ENCODE peak calls at places on chromosomes 2 and 18, in five cellular contexts. E is putamen, D is cardiac septum, T is amniotic stem cell, O is cardiac muscle cell. L is an unnamed sample.
A peak's percentile ranks its signal among the peaks of the same experiment; 100 is the strongest.

GRCh38 chr2:190404487-190404886 is 3.7 kb upstream of the MFSD6 start:
- DNase-seq in E (peak; percentile 80), D (no peak), T (no peak), O (no peak), L (peak; percentile 64)

GRCh38 chr18:55362303-55362702 is 225.7 kb downstream of the TCF4 start:
- DNase-seq in E (no peak), D (no peak), T (no peak), O (no peak), L (no peak)

GRCh38 chr2:218710334-218710686 is 325 bp upstream of the TTLL4 start:
- DNase-seq in E (no peak), D (no peak), T (no peak), O (no peak), L (no peak)

GRCh38 chr2:3449106-3449505 is 69.6 kb downstream of the TRAPPC12 start:
- DNase-seq in E (no peak), D (no peak), T (no peak), O (no peak), L (no peak)

GRCh38 chr18:37334494-37335125 is 231.0 kb downstream of the CELF4 start:
- DNase-seq in E (no peak), D (no peak), T (peak; percentile 36), O (no peak), L (peak; percentile 64)

GRCh38 chr2:226661789-226662545 is 137.7 kb downstream of the IRS1 start:
- DNase-seq in E (no peak), D (no peak), T (no peak), O (no peak), L (peak; percentile 99)

GRCh38 chr2:207926133-207927076 is 98.9 kb downstream of the PLEKHM3 start:
- DNase-seq in E (peak; percentile 4), D (no peak), T (no peak), O (no peak), L (peak; percentile 38)

GRCh38 chr2:139514946-139515345 is 734.8 kb upstream of the NXPH2 start:
- DNase-seq in E (no peak), D (no peak), T (no peak), O (no peak), L (no peak)

GRCh38 chr2:124699001-124699565 is 674.0 kb downstream of the CNTNAP5 start:
- DNase-seq in E (no peak), D (no peak), T (no peak), O (no peak), L (no peak)

GRCh38 chr2:200483729-200484198 is 26.1 kb downstream of the KCTD18 start:
- DNase-seq in E (no peak), D (no peak), T (no peak), O (peak; percentile 71), L (peak; percentile 19)

GRCh38 chr2:44170337-44170736 is 1.7 kb downstream of the PPM1B start:
- DNase-seq in E (no peak), D (no peak), T (no peak), O (no peak), L (peak; percentile 18)

L was measured in A172.